ENCODE peak calls at places on chromosome 19, in five cellular contexts. Q is PC-9, X is fibroblast of lung, C is psoas muscle, A is astrocyte. T is an unnamed sample.

GRCh38 chr19:30371157-30371845 is 883 bp upstream of the ZNF536 start:
- DNase-seq in Q (no peak), A (no peak), X (no peak), C (no peak), T (no peak)

GRCh38 chr19:4889034-4889825 is 13.5 kb downstream of the ARRDC5 start:
- DNase-seq in A (peak), X (no peak), Q (peak), C (no peak), T (no peak)

GRCh38 chr19:46416077-46416709 is 2.8 kb upstream of the CCDC8 start:
- DNase-seq in X (peak), A (peak), C (peak), Q (no peak), T (peak)

GRCh38 chr19:14021474-14021873 is 6.5 kb upstream of the RLN3 start:
- DNase-seq in C (no peak), X (no peak), Q (no peak), A (no peak), T (no peak)

GRCh38 chr19:3298853-3299449 is 67.4 kb upstream of the NFIC start:
- DNase-seq in X (no peak), C (no peak), A (no peak), Q (no peak), T (no peak)

GRCh38 chr19:23070353-23070781 is 46.5 kb upstream of the ZNF730 start:
- DNase-seq in C (peak), A (no peak), Q (no peak), X (peak), T (no peak)

GRCh38 chr19:34838753-34839431 is 65.9 kb upstream of the ZNF599 start:
- DNase-seq in C (peak), Q (no peak), A (no peak), X (peak), T (no peak)

GRCh38 chr19:38383743-38384142 is 4.1 kb downstream of the GGN start:
- DNase-seq in A (no peak), Q (no peak), C (no peak), X (no peak), T (no peak)

GRCh38 chr19:55253842-55254624 is 4.8 kb downstream of the PPP6R1 start:
- DNase-seq in Q (no peak), A (no peak), X (no peak), C (no peak), T (no peak)

GRCh38 chr19:4379383-4380253 is 20.7 kb downstream of the SH3GL1 start:
- DNase-seq in X (no peak), Q (peak), C (peak), A (peak), T (no peak)

GRCh38 chr19:4456566-4456842 is 1.1 kb downstream of the UBXN6 start:
- DNase-seq in A (peak), Q (no peak), X (peak), C (peak), T (no peak)

GRCh38 chr19:28985201-28985600 is 227.8 kb downstream of the UQCRFS1 start:
- DNase-seq in C (no peak), Q (no peak), X (no peak), A (no peak), T (no peak)

GRCh38 chr19:29873024-29873800 is 61.4 kb downstream of the CCNE1 start:
- DNase-seq in A (no peak), Q (no peak), C (peak), X (peak), T (no peak)

GRCh38 chr19:6707011-6707657 is 13.3 kb downstream of the C3 start:
- DNase-seq in Q (no peak), C (no peak), A (no peak), X (no peak), T (no peak)

GRCh38 chr19:6706633-6706958 is 13.9 kb downstream of the C3 start:
- DNase-seq in A (no peak), Q (no peak), C (no peak), X (no peak), T (no peak)

GRCh38 chr19:6707658-6708018 is 12.8 kb downstream of the C3 start:
- DNase-seq in C (no peak), A (no peak), Q (no peak), X (no peak), T (no peak)

GRCh38 chr19:6709549-6709948 is 10.9 kb downstream of the C3 start:
- DNase-seq in Q (no peak), C (no peak), A (no peak), X (no peak), T (no peak)

DNA sequence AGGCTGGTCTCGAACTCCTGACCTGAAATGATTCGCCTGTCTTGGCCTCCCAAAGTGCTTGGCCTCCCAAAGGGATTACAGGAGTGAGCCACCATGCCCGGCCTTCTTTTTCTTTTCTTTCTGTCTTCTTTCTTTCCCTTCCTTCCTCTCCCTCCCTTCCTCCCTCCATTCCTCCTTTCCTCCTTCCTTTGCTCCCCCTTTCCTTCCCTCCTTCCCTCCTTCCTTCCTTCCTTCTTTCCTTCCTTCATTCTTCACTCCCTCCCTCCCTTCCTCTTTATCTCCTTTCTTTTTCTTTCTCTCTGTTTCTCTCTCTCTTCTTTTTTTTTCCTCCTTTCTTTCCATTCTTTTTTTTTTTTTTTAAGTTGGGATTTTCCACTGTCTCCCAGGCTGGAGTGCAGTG is 12.1 kb downstream of the C3 start:
- DNase-seq in C (no peak), Q (no peak), A (no peak), X (no peak), T (no peak)
- H3K27ac ChIP-seq in C (no peak), Q (no peak), A (no peak), X (no peak), T (no peak)

GRCh38 chr19:50796128-50796633 is 6.0 kb downstream of the ACP4 start:
- DNase-seq in X (no peak), Q (no peak), A (no peak), C (no peak), T (no peak)

GRCh38 chr19:50794074-50794777 is 4.0 kb downstream of the ACP4 start:
- DNase-seq in Q (no peak), X (no peak), C (no peak), A (no peak), T (no peak)

GRCh38 chr19:50795665-50796073 is 5.5 kb downstream of the ACP4 start:
- DNase-seq in Q (no peak), A (no peak), C (no peak), X (no peak), T (no peak)

GRCh38 chr19:50793558-50794065 is 3.4 kb downstream of the ACP4 start:
- DNase-seq in A (no peak), C (no peak), Q (no peak), X (no peak), T (no peak)

DNA sequence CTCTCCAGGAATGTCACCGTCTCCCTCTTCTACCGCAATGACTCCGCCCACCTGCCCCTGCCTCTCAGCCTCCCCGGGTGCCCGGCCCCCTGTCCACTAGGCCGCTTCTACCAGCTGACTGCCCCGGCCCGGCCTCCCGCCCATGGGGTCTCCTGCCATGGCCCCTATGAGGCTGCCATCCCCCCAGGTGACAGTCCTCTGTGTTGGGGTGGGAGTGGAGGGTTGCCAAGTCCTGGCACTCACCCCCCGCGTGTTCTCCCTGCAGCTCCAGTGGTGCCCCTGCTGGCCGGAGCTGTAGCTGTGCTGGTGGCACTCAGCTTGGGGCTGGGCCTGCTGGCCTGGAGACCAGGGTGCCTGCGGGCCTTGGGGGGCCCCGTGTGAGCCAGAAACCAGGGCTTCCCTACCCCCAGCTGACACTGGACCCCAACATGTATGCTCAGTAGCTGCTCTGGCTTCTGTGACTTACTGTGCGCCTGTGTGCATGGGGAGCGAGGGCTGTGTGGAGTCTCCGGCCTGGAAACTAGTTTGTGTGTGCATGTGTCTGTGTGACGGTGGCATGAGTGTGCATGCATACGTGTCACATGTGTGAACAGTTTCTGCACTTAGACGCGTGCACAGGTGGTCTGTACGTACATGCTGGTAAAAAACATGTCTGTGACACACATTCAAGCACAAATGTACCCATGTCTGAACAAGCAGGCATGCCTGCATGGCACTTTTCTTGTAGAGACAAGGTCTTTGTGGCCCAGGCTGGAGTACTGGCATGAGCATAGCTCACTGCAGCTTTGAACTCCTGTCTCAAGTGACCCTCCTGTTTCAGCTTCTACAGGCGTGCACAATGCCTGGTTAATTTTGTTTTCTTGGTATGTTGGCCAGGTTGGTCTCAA is 4.8 kb downstream of the ACP4 start:
- DNase-seq in Q (no peak), X (no peak), A (no peak), C (no peak), T (no peak)
- TF ChIP-seq CTCF in Q (peak), X (peak), A (no peak), C (no peak), T (no peak)

GRCh38 chr19:18420931-18421330 is 1.7 kb downstream of the SSBP4 start:
- DNase-seq in Q (no peak), A (no peak), X (no peak), C (no peak), T (peak)

GRCh38 chr19:18419699-18420460 is 682 bp downstream of the SSBP4 start:
- DNase-seq in A (no peak), Q (no peak), X (no peak), C (peak), T (peak)

GRCh38 chr19:18423258-18424020 is 4.2 kb downstream of the SSBP4 start:
- DNase-seq in A (no peak), C (no peak), Q (no peak), X (no peak), T (peak)

GRCh38 chr19:18422530-18423191 is 3.5 kb downstream of the SSBP4 start:
- DNase-seq in X (no peak), A (no peak), C (no peak), Q (no peak), T (peak)

DNA sequence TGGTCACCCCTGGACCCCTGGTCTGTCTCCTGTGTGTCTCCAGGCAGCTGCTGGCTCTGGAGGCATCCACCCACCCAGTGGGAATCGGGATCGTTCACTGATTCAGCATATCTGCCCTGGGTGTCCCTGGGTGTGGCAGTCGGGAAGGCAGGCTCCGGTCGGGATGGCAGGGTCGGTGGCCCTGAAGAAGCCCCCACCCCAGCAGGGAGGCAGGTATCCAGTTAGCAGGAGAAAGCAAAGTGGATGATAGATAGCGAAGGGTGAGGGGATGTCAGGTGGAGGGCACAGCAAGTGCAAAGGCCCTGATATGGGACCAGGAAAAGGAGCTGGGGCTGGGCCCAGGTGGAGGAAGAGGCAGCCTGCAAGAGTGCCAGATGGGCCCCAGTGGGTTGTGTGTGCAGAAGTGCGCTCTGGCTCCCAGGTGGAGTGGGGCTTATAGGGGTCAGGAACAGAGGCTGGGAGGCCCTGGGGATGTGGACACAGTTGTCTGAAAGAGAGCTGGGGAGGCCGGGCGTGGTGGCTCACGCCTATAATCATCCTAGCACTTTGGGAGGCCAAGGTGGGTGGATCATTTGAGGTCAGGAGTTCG is 2.3 kb downstream of the SSBP4 start:
- DNase-seq in C (no peak), Q (no peak), X (no peak), A (no peak), T (peak)
- H3K4me3 ChIP-seq in C (peak), Q (no peak), X (no peak), A (no peak), T (peak)

GRCh38 chr19:18156841-18157464 is 4.0 kb downstream of the PIK3R2 start:
- DNase-seq in A (peak), C (peak), X (peak), Q (no peak), T (no peak)

GRCh38 chr19:18158471-18158870 is 5.5 kb downstream of the PIK3R2 start:
- DNase-seq in X (no peak), A (no peak), C (no peak), Q (no peak), T (no peak)

GRCh38 chr19:18157465-18158063 is 4.6 kb downstream of the PIK3R2 start:
- DNase-seq in A (no peak), X (no peak), C (peak), Q (no peak), T (no peak)

GRCh38 chr19:18155095-18156087 is 2.4 kb downstream of the PIK3R2 start:
- DNase-seq in Q (no peak), A (no peak), C (no peak), X (no peak), T (no peak)

GRCh38 chr19:18156268-18156667 is 3.3 kb downstream of the PIK3R2 start:
- DNase-seq in Q (no peak), C (no peak), X (no peak), A (no peak), T (no peak)
- H3K27ac ChIP-seq in Q (no peak), C (peak), X (no peak), A (no peak), T (peak)

T was measured in coronary artery.